ENCODE peak calls at places on chromosomes 11 and 22, in five cellular contexts. D is SK-N-SH, C is astrocyte, J is GM23248, U is mammary epithelial cell. P is an unnamed sample. For H3K4me1, the result is how much of the 10 kb centered on the place peaks cover.

GRCh38 chr11:122676638-122677037 is 21.1 kb downstream of the UBASH3B start:
- DNase-seq in D (no peak), C (no peak), J (no peak), U (peak), P (no peak)

GRCh38 chr11:109668973-109669634 is 247.1 kb downstream of the C11orf87 start:
- DNase-seq in D (no peak), C (peak), J (peak), U (peak), P (no peak)

GRCh38 chr11:101262258-101262657 is 132.6 kb upstream of the PGR start:
- DNase-seq in D (no peak), C (no peak), J (no peak), U (no peak), P (no peak)

GRCh38 chr11:64823568-64824119 is 13.3 kb upstream of the MEN1 start:
- DNase-seq in D (no peak), C (no peak), J (no peak), U (no peak), P (no peak)

GRCh38 chr11:126338346-126339055 is 17.0 kb upstream of the ST3GAL4 start:
- DNase-seq in D (no peak), C (no peak), J (no peak), U (no peak), P (no peak)

GRCh38 chr11:109034341-109034696 is 369.4 kb downstream of the DDX10 start:
- DNase-seq in D (no peak), C (peak), J (peak), U (no peak), P (no peak)

GRCh38 chr11:7677801-7678201 is 4.5 kb upstream of the CYB5R2 start:
- DNase-seq in D (no peak), C (no peak), J (peak), U (no peak), P (no peak)

GRCh38 chr11:11450744-11451362 is 97.8 kb upstream of the CSNK2A3 start:
- DNase-seq in D (no peak), C (peak), J (peak), U (peak), P (no peak)

GRCh38 chr22:45233386-45233785 is 7.3 kb downstream of the KIAA0930 start:
- DNase-seq in D (no peak), C (no peak), J (no peak), U (no peak), P (no peak)

GRCh38 chr11:41377709-41378394 is 81.6 kb downstream of the LRRC4C start:
- DNase-seq in D (no peak), C (no peak), J (no peak), U (no peak), P (no peak)

GRCh38 chr11:127485541-127485940 is 485.0 kb upstream of the KIRREL3 start:
- DNase-seq in D (no peak), C (peak), J (peak), U (peak), P (no peak)

GRCh38 chr11:55826919-55827318 is at the start of gene OR5L2:
- DNase-seq in D (no peak), C (no peak), J (no peak), U (no peak), P (no peak)

GRCh38 chr11:26027887-26028286 is 304.0 kb upstream of the ANO3 start:
- DNase-seq in D (no peak), C (no peak), J (no peak), U (no peak), P (no peak)

GRCh38 chr22:42682113-42682851 is 33.1 kb upstream of the CYB5R3 start:
- DNase-seq in D (no peak), C (no peak), J (no peak), U (no peak), P (no peak)

GRCh38 chr11:34860034-34860433 is 56.1 kb downstream of the APIP start:
- DNase-seq in D (no peak), C (no peak), J (peak), U (peak), P (no peak)

GRCh38 chr11:107834995-107835394 is 23.6 kb downstream of the SLC35F2 start:
- DNase-seq in D (no peak), C (no peak), J (no peak), U (no peak), P (peak)

GRCh38 chr11:108871152-108871551 is 206.3 kb downstream of the DDX10 start:
- DNase-seq in D (peak), C (peak), J (peak), U (peak), P (peak)

GRCh38 chr11:19660076-19660475 is 52.6 kb upstream of the NAV2 start:
- DNase-seq in D (no peak), C (peak), J (peak), U (peak), P (no peak)

GRCh38 chr11:44811841-44812448 is 85.2 kb downstream of the TSPAN18 start:
- DNase-seq in D (no peak), C (peak), J (no peak), U (peak), P (no peak)

DNA sequence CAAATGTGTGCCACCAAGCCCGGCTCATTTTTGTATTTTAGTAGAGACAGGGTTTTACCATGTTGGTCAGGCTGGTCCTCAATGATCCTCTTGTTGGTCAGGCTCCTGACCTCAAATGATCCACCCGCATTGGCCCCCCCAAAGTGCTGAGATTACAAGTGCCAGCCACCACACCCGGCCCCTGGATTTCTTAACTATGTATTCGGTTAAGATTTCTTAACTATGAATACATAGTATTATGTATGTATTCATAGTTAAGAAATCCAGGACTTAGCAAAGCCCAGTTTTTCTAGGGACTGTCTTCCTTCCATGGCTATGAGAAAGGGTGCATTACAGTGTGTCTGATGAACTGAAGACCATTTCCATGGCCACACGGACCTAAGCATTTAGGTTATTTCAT is 1.7 kb downstream of the C11orf91 start:
- DNase-seq in D (no peak), C (no peak), J (no peak), U (no peak), P (no peak)
- H3K4me1 ChIP-seq in D (under half), C (half or more), J (under half), U (half or more), P (under half)

GRCh38 chr11:30149998-30150397 is 80.8 kb upstream of the FSHB start:
- DNase-seq in D (no peak), C (no peak), J (no peak), U (no peak), P (no peak)
- H3K4me2 ChIP-seq in D (no peak), C (no peak), J (no peak), U (no peak), P (no peak)

GRCh38 chr11:68375337-68375736 is 62.9 kb downstream of the LRP5 start:
- DNase-seq in D (no peak), C (no peak), J (no peak), U (no peak), P (no peak)

GRCh38 chr11:68374531-68374930 is 62.1 kb downstream of the LRP5 start:
- DNase-seq in D (no peak), C (no peak), J (peak), U (no peak), P (no peak)

GRCh38 chr11:68373189-68373809 is 60.9 kb downstream of the LRP5 start:
- DNase-seq in D (peak), C (no peak), J (peak), U (no peak), P (no peak)

GRCh38 chr11:68372625-68373024 is 60.2 kb downstream of the LRP5 start:
- DNase-seq in D (no peak), C (no peak), J (no peak), U (no peak), P (no peak)

GRCh38 chr11:68373810-68374501 is 61.6 kb downstream of the LRP5 start:
- DNase-seq in D (peak), C (no peak), J (peak), U (no peak), P (no peak)
- H3K4me1 ChIP-seq in D (under half), C (under half), J (under half), U (under half), P (under half)

GRCh38 chr22:28791124-28791523 is 9.2 kb downstream of the XBP1 start:
- DNase-seq in D (no peak), C (no peak), J (no peak), U (no peak), P (no peak)

GRCh38 chr22:28793976-28794584 is 6.3 kb downstream of the XBP1 start:
- DNase-seq in D (no peak), C (no peak), J (no peak), U (no peak), P (no peak)

GRCh38 chr22:28792491-28793383 is 7.6 kb downstream of the XBP1 start:
- DNase-seq in D (no peak), C (no peak), J (no peak), U (no peak), P (no peak)

GRCh38 chr22:28795071-28795693 is 5.2 kb downstream of the XBP1 start:
- DNase-seq in D (no peak), C (no peak), J (no peak), U (no peak), P (no peak)

DNA sequence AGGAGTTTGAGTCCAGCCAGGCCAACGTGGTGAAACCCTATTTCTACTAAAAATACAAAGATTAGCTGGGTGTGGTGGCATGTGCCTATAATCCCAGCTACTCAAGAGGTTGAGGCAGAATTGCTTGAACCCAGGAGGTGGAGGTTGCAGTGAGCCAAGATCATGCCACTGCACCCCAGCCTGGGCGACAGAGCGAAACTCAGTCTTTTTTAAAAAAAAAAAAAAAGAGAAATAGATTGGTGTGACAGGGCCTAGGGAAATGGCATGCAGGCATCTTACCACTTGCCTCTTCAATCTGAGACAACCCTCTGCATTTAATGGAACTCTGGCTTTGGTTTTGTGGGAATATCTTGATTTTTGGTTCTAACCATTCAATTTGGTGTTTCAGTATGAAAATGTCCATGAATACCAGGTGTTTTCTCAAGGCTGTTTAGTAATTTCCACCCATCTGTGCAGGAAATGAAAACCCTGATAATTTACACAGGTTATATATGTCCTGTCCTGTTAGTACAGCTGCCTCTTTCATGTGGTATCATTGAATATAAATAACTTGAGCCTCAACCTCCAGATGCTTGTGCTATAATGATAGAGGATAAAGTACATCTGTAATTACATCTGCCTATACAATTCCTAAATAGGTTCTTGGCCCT is 8.4 kb downstream of the XBP1 start:
- DNase-seq in D (no peak), C (no peak), J (no peak), U (no peak), P (peak)
- H3K4me2 ChIP-seq in D (no peak), C (no peak), J (no peak), U (no peak), P (peak)

GRCh38 chr11:102306817-102307814 is 10.2 kb upstream of the BIRC3 start:
- DNase-seq in D (no peak), C (no peak), J (no peak), U (no peak), P (peak)
- H3K4me1 ChIP-seq in D (under half), C (under half), J (under half), U (under half), P (under half)

DNA sequence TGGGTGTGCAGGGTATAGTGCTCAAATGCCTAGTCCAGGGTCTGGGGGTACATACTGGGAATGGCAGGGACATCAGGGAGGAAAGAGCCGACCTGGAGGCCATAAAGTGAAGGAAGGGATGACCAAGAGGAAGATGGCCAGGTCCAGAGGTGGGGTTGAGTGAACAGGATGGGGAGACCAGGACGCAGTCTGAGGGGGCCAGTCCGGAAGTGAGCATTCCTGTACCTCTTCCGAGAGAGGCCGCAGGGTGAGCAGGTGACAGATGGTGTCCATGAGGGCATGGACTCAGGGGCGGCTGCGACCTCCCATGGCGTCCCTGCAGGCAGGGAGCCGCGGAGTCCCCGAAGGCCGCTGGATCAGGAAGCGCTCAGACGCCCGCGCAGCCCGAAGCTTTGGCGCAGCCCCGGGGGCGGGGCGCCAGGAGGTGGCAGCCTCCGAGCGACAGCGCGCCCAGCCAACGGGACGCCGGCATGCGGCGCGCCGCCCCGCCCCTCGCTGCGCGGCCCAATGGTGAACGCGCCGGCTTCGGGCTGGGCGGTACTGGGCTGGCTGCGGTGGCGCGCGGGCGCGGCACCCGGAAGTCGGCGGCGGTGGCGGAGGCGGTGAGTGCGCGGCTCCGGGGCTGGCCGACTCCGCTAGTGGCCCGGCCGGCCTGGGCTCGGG is at the start of gene TANGO2:
- DNase-seq in D (peak), C (peak), J (peak), U (peak), P (peak)
- H3K4me2 ChIP-seq in D (peak), C (peak), J (peak), U (peak), P (peak)

GRCh38 chr11:128487978-128488377 is 99.4 kb downstream of the ETS1 start:
- DNase-seq in D (no peak), C (no peak), J (no peak), U (no peak), P (no peak)

GRCh38 chr11:128492461-128492860 is 94.9 kb downstream of the ETS1 start:
- DNase-seq in D (no peak), C (peak), J (peak), U (peak), P (no peak)

GRCh38 chr11:128491195-128491936 is 96.0 kb downstream of the ETS1 start:
- DNase-seq in D (no peak), C (no peak), J (peak), U (no peak), P (no peak)

GRCh38 chr11:128490092-128490491 is 97.3 kb downstream of the ETS1 start:
- DNase-seq in D (no peak), C (no peak), J (no peak), U (no peak), P (no peak)

GRCh38 chr11:128488471-128488870 is 98.9 kb downstream of the ETS1 start:
- DNase-seq in D (no peak), C (peak), J (peak), U (peak), P (no peak)
- H3K4me1 ChIP-seq in D (under half), C (under half), J (half or more), U (under half), P (half or more)

GRCh38 chr22:37218399-37218770 is 6.1 kb upstream of the SSTR3 start:
- DNase-seq in D (no peak), C (no peak), J (no peak), U (no peak), P (no peak)
- H3K4me2 ChIP-seq in D (no peak), C (no peak), J (no peak), U (no peak), P (peak)

DNA sequence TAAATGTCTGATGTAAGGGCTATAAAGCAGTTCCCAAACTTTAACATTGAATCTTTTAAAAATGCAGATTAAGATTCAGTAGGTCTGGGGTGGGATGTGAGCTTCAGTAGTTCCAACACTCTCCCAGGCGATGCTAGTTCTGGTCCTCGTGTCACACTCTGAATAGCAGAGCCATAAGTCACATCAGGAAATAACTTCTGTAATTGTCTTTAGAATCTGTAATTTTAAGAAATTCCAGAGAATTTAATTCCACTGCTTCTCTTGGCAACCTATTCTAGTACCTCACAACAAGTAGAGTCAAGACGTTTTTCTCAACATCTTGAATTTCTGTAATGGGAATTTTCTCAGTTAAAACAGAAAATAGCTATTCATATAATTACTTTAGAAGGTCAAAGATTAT is 223.1 kb downstream of the TMEM135 start:
- DNase-seq in D (no peak), C (peak), J (peak), U (no peak), P (no peak)
- H3K4me1 ChIP-seq in D (under half), C (under half), J (half or more), U (under half), P (half or more)